ENCODE peak calls at places on chromosomes 3 and 15, in four cellular contexts. I, W, L and Q are unnamed samples.

GRCh38 chr15:22868495-22868894 is 30.0 kb downstream of the NIPA2 start:
- DNase-seq in W (no peak), L (no peak), I (no peak), Q (no peak)

GRCh38 chr3:18510947-18511346 is 85.8 kb upstream of the SATB1 start:
- DNase-seq in L (no peak), W (no peak), I (no peak), Q (no peak)

GRCh38 chr15:67013696-67014095 is 51.7 kb upstream of the SMAD3 start:
- DNase-seq in W (no peak), I (no peak), L (peak; percentile 33), Q (peak; percentile 67)

GRCh38 chr3:123713211-123713610 is 128.4 kb upstream of the HACD2 start:
- DNase-seq in L (no peak), W (no peak), I (no peak), Q (no peak)

GRCh38 chr3:55894605-55895004 is 407.5 kb upstream of the WNT5A start:
- DNase-seq in W (no peak), L (no peak), I (no peak), Q (no peak)

GRCh38 chr15:55394694-55395093 is 13.5 kb downstream of the CCPG1 start:
- DNase-seq in L (no peak), W (no peak), I (no peak), Q (peak; percentile 72)

GRCh38 chr3:106302451-106303221 is 433.8 kb upstream of the CBLB start:
- DNase-seq in I (no peak), W (no peak), L (no peak), Q (no peak)

GRCh38 chr3:78977073-78977472 is 790.7 kb downstream of the ROBO1 start:
- DNase-seq in I (no peak), W (no peak), L (no peak), Q (no peak)

GRCh38 chr3:112979244-112979832 is 4.4 kb upstream of the CD200R1 start:
- DNase-seq in L (peak; percentile 11), I (peak; percentile 35), W (no peak), Q (peak; percentile 58)

GRCh38 chr3:44984335-44984734 is 8.3 kb downstream of the EXOSC7 start:
- DNase-seq in L (no peak), I (no peak), W (no peak), Q (no peak)

GRCh38 chr3:63948995-63949394 is 36.8 kb upstream of the SCAANT1 start:
- DNase-seq in I (no peak), W (no peak), L (no peak), Q (peak; percentile 84)

GRCh38 chr3:124833710-124834332 is 53.3 kb downstream of the ITGB5 start:
- DNase-seq in I (no peak), W (no peak), L (no peak), Q (no peak)

GRCh38 chr3:15051531-15051930 is 13.6 kb downstream of the MRPS25 start:
- DNase-seq in I (peak; percentile 32), W (peak; percentile 21), L (no peak), Q (peak; percentile 70)

GRCh38 chr3:137946341-137946973 is 63.5 kb upstream of the CLDN18 start:
- DNase-seq in I (peak; percentile 71), W (peak; percentile 30), L (peak; percentile 24), Q (peak; percentile 84)

GRCh38 chr3:10511809-10512494 is 6.6 kb upstream of the ATP2B2 start:
- DNase-seq in I (no peak), L (peak; percentile 11), W (no peak), Q (peak; percentile 51)

GRCh38 chr3:190175490-190175889 is 54.8 kb upstream of the P3H2 start:
- DNase-seq in I (no peak), L (no peak), W (no peak), Q (no peak)

GRCh38 chr15:34953851-34954250 is 15.7 kb downstream of the AQR start:
- DNase-seq in L (no peak), W (no peak), I (no peak), Q (no peak)

GRCh38 chr3:64225695-64226499 is 631 bp upstream of the PRICKLE2 start:
- DNase-seq in W (no peak), I (no peak), L (no peak), Q (peak; percentile 41)

GRCh38 chr15:98731712-98732450 is 83.5 kb downstream of the IGF1R start:
- DNase-seq in I (no peak), L (no peak), W (no peak), Q (no peak)

GRCh38 chr3:72306800-72307341 is 521.9 kb upstream of the PROK2 start:
- DNase-seq in W (no peak), L (no peak), I (no peak), Q (peak; percentile 49)

GRCh38 chr3:73279-73678 is 123.3 kb upstream of the CHL1 start:
- DNase-seq in W (no peak), I (no peak), L (no peak), Q (no peak)

GRCh38 chr3:134059680-134060560 is 30.2 kb upstream of the SLCO2A1 start:
- DNase-seq in L (no peak), W (no peak), I (no peak), Q (peak; percentile 49)

GRCh38 chr15:77183066-77183465 is 112.2 kb upstream of the TSPAN3 start:
- DNase-seq in W (no peak), L (no peak), I (no peak), Q (no peak)

GRCh38 chr3:134650431-134651346 is at the start of gene KY:
- DNase-seq in L (no peak), I (peak; percentile 92), W (peak; percentile 33), Q (peak; percentile 47)

GRCh38 chr3:175731543-175731942 is 872.4 kb downstream of the NAALADL2 start:
- DNase-seq in I (no peak), W (no peak), L (no peak), Q (no peak)

GRCh38 chr15:95417761-95418160 is 912.7 kb upstream of the NR2F2 start:
- DNase-seq in L (no peak), I (no peak), W (no peak), Q (peak; percentile 70)

GRCh38 chr3:114496021-114496434 is 202.2 kb downstream of the TIGIT start:
- DNase-seq in I (no peak), L (no peak), W (no peak), Q (peak; percentile 70)